ENCODE peak calls at places on chromosomes 3 and 15, in eight cellular contexts. One of them, this sample, is unnamed.
A peak's percentile ranks its signal among the peaks of the same experiment; 100 is the strongest.

GRCh38 chr15:35533130-35534110 is 12.5 kb downstream of the DPH6 start:
- DNase-seq in A549: no peak
- DNase-seq in left ventricle myocardium inferior: no peak
- DNase-seq in brain microvascular endothelial cell: peak; percentile 5
- DNase-seq in upper lobe of right lung: no peak
- DNase-seq in ovary: no peak
- DNase-seq in small intestine: no peak
- DNase-seq in spleen: no peak
- DNase-seq in this sample: no peak

GRCh38 chr3:184636774-184637316 is 75.0 kb downstream of the MAGEF1 start:
- DNase-seq in A549: peak; percentile 24
- DNase-seq in ovary: no peak
- DNase-seq in upper lobe of right lung: no peak
- DNase-seq in small intestine: no peak
- DNase-seq in brain microvascular endothelial cell: peak; percentile 75
- DNase-seq in left ventricle myocardium inferior: no peak
- DNase-seq in spleen: no peak
- DNase-seq in this sample: peak; percentile 9

GRCh38 chr3:127493924-127494646 is 96.4 kb downstream of the TPRA1 start:
- DNase-seq in left ventricle myocardium inferior: no peak
- DNase-seq in spleen: no peak
- DNase-seq in brain microvascular endothelial cell: no peak
- DNase-seq in ovary: no peak
- DNase-seq in small intestine: no peak
- DNase-seq in upper lobe of right lung: no peak
- DNase-seq in A549: no peak
- DNase-seq in this sample: no peak

GRCh38 chr15:36029606-36030005 is 483.6 kb upstream of the DPH6 start:
- DNase-seq in A549: no peak
- DNase-seq in ovary: no peak
- DNase-seq in brain microvascular endothelial cell: peak; percentile 52
- DNase-seq in small intestine: no peak
- DNase-seq in left ventricle myocardium inferior: no peak
- DNase-seq in upper lobe of right lung: no peak
- DNase-seq in spleen: no peak
- DNase-seq in this sample: no peak

GRCh38 chr3:7204848-7205156 is 343.9 kb downstream of the GRM7 start:
- DNase-seq in brain microvascular endothelial cell: no peak
- DNase-seq in ovary: no peak
- DNase-seq in small intestine: no peak
- DNase-seq in A549: no peak
- DNase-seq in upper lobe of right lung: no peak
- DNase-seq in left ventricle myocardium inferior: no peak
- DNase-seq in spleen: no peak
- DNase-seq in this sample: no peak

GRCh38 chr3:11820540-11821041 is 26.1 kb downstream of the TAMM41 start:
- DNase-seq in upper lobe of right lung: no peak
- DNase-seq in left ventricle myocardium inferior: no peak
- DNase-seq in A549: peak; percentile 5
- DNase-seq in small intestine: no peak
- DNase-seq in spleen: no peak
- DNase-seq in brain microvascular endothelial cell: peak; percentile 12
- DNase-seq in ovary: no peak
- DNase-seq in this sample: no peak

GRCh38 chr3:140377644-140378043 is 300.2 kb upstream of the TRIM42 start:
- DNase-seq in spleen: no peak
- DNase-seq in brain microvascular endothelial cell: no peak
- DNase-seq in small intestine: no peak
- DNase-seq in A549: no peak
- DNase-seq in ovary: no peak
- DNase-seq in upper lobe of right lung: no peak
- DNase-seq in left ventricle myocardium inferior: no peak
- DNase-seq in this sample: no peak

GRCh38 chr15:27086146-27086545 is 115.2 kb downstream of the GABRG3 start:
- DNase-seq in spleen: no peak
- DNase-seq in ovary: no peak
- DNase-seq in brain microvascular endothelial cell: no peak
- DNase-seq in left ventricle myocardium inferior: no peak
- DNase-seq in upper lobe of right lung: no peak
- DNase-seq in A549: no peak
- DNase-seq in small intestine: no peak
- DNase-seq in this sample: no peak

GRCh38 chr15:71080166-71080565 is 35.1 kb upstream of the THSD4 start:
- DNase-seq in spleen: no peak
- DNase-seq in left ventricle myocardium inferior: no peak
- DNase-seq in ovary: no peak
- DNase-seq in small intestine: no peak
- DNase-seq in brain microvascular endothelial cell: no peak
- DNase-seq in upper lobe of right lung: no peak
- DNase-seq in A549: no peak
- DNase-seq in this sample: no peak

GRCh38 chr3:16297991-16298885 is 33.2 kb downstream of the OXNAD1 start:
- DNase-seq in upper lobe of right lung: no peak
- DNase-seq in ovary: no peak
- DNase-seq in spleen: no peak
- DNase-seq in brain microvascular endothelial cell: no peak
- DNase-seq in A549: no peak
- DNase-seq in left ventricle myocardium inferior: no peak
- DNase-seq in small intestine: no peak
- DNase-seq in this sample: no peak

GRCh38 chr3:138898708-138899107 is 48.2 kb downstream of the FOXL2 start:
- DNase-seq in upper lobe of right lung: no peak
- DNase-seq in ovary: no peak
- DNase-seq in brain microvascular endothelial cell: no peak
- DNase-seq in spleen: no peak
- DNase-seq in small intestine: peak; percentile 9
- DNase-seq in left ventricle myocardium inferior: no peak
- DNase-seq in A549: no peak
- DNase-seq in this sample: no peak

GRCh38 chr3:52240059-52240885 is 1.3 kb upstream of the TWF2 start:
- DNase-seq in left ventricle myocardium inferior: peak; percentile 31
- DNase-seq in small intestine: peak; percentile 46
- DNase-seq in brain microvascular endothelial cell: peak; percentile 88
- DNase-seq in A549: peak; percentile 49
- DNase-seq in ovary: peak; percentile 76
- DNase-seq in spleen: peak; percentile 69
- DNase-seq in upper lobe of right lung: peak; percentile 67
- DNase-seq in this sample: peak; percentile 77

GRCh38 chr3:120450914-120451669 is at the start of gene FSTL1:
- DNase-seq in upper lobe of right lung: peak; percentile 62
- DNase-seq in ovary: peak; percentile 74
- DNase-seq in small intestine: no peak
- DNase-seq in A549: no peak
- DNase-seq in spleen: peak; percentile 75
- DNase-seq in brain microvascular endothelial cell: no peak
- DNase-seq in left ventricle myocardium inferior: peak; percentile 76
- DNase-seq in this sample: peak; percentile 70

GRCh38 chr3:188900421-188900941 is 271.3 kb upstream of the TPRG1 start:
- DNase-seq in upper lobe of right lung: no peak
- DNase-seq in ovary: no peak
- DNase-seq in A549: peak; percentile 4
- DNase-seq in left ventricle myocardium inferior: no peak
- DNase-seq in small intestine: no peak
- DNase-seq in spleen: no peak
- DNase-seq in brain microvascular endothelial cell: peak; percentile 53
- DNase-seq in this sample: no peak

GRCh38 chr3:87987952-87988351 is 70.9 kb downstream of the CGGBP1 start:
- DNase-seq in small intestine: no peak
- DNase-seq in upper lobe of right lung: no peak
- DNase-seq in ovary: no peak
- DNase-seq in brain microvascular endothelial cell: peak; percentile 42
- DNase-seq in spleen: no peak
- DNase-seq in A549: peak; percentile 17
- DNase-seq in left ventricle myocardium inferior: no peak
- DNase-seq in this sample: no peak

GRCh38 chr15:67251318-67251717 is 3.1 kb downstream of the AAGAB start:
- DNase-seq in A549: no peak
- DNase-seq in left ventricle myocardium inferior: no peak
- DNase-seq in upper lobe of right lung: no peak
- DNase-seq in small intestine: no peak
- DNase-seq in spleen: no peak
- DNase-seq in ovary: no peak
- DNase-seq in brain microvascular endothelial cell: no peak
- DNase-seq in this sample: no peak

GRCh38 chr15:80076321-80077318 is 17.1 kb downstream of the ZFAND6 start:
- DNase-seq in small intestine: peak; percentile 64
- DNase-seq in brain microvascular endothelial cell: no peak
- DNase-seq in A549: no peak
- DNase-seq in ovary: no peak
- DNase-seq in spleen: no peak
- DNase-seq in left ventricle myocardium inferior: no peak
- DNase-seq in upper lobe of right lung: no peak
- DNase-seq in this sample: no peak

GRCh38 chr3:149459491-149460057 is 14.9 kb upstream of the TM4SF4 start:
- DNase-seq in brain microvascular endothelial cell: no peak
- DNase-seq in A549: no peak
- DNase-seq in spleen: no peak
- DNase-seq in upper lobe of right lung: no peak
- DNase-seq in left ventricle myocardium inferior: no peak
- DNase-seq in ovary: no peak
- DNase-seq in small intestine: peak; percentile 75
- DNase-seq in this sample: no peak

GRCh38 chr3:55458398-55458797 is 28.7 kb downstream of the WNT5A start:
- DNase-seq in small intestine: no peak
- DNase-seq in brain microvascular endothelial cell: no peak
- DNase-seq in A549: no peak
- DNase-seq in ovary: no peak
- DNase-seq in left ventricle myocardium inferior: no peak
- DNase-seq in upper lobe of right lung: no peak
- DNase-seq in spleen: no peak
- DNase-seq in this sample: no peak

GRCh38 chr3:14482271-14482721 is 57.8 kb downstream of the GRIP2 start:
- DNase-seq in upper lobe of right lung: no peak
- DNase-seq in brain microvascular endothelial cell: no peak
- DNase-seq in small intestine: no peak
- DNase-seq in left ventricle myocardium inferior: peak; percentile 40
- DNase-seq in ovary: peak; percentile 84
- DNase-seq in A549: no peak
- DNase-seq in spleen: peak; percentile 74
- DNase-seq in this sample: peak; percentile 30

GRCh38 chr3:115819785-115820384 is 196.6 kb downstream of the GAP43 start:
- DNase-seq in brain microvascular endothelial cell: peak; percentile 81
- DNase-seq in small intestine: peak; percentile 72
- DNase-seq in upper lobe of right lung: no peak
- DNase-seq in A549: peak; percentile 82
- DNase-seq in spleen: no peak
- DNase-seq in ovary: peak; percentile 75
- DNase-seq in left ventricle myocardium inferior: peak; percentile 20
- DNase-seq in this sample: peak; percentile 38

GRCh38 chr3:31364711-31365110 is 168.0 kb upstream of the STT3B start:
- DNase-seq in small intestine: no peak
- DNase-seq in spleen: no peak
- DNase-seq in A549: no peak
- DNase-seq in brain microvascular endothelial cell: peak; percentile 72
- DNase-seq in ovary: no peak
- DNase-seq in left ventricle myocardium inferior: no peak
- DNase-seq in upper lobe of right lung: no peak
- DNase-seq in this sample: no peak

DNA sequence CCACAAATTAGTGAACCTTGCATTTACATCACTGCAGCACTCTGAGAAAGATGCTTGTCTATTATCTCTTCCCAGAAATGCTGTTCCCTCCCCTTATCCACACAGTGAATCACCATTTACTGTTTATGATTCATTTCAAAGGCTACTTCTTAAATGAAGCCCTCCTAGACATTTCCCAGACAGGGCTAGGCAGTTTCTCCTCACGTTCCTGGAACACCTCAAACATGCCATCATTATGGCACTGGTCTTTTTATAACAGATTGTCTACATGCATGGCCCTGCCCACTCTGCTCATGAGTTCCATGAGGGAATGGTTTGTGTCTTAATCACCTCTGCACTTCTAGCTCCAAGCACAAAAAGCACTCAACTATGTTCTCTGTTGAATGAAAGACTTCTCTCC is 32.2 kb upstream of the TM2D3 start:
- DNase-seq in spleen: no peak
- DNase-seq in left ventricle myocardium inferior: no peak
- DNase-seq in small intestine: no peak
- DNase-seq in upper lobe of right lung: no peak
- DNase-seq in brain microvascular endothelial cell: peak; percentile 86
- DNase-seq in A549: peak; percentile 89
- DNase-seq in ovary: no peak
- DNase-seq in this sample: no peak
- H3K4me3 ChIP-seq in spleen: no peak overlapping the region
- H3K4me3 ChIP-seq in left ventricle myocardium inferior: no peak overlapping the region
- H3K4me3 ChIP-seq in small intestine: no peak overlapping the region
- H3K4me3 ChIP-seq in upper lobe of right lung: no peak overlapping the region
- H3K4me3 ChIP-seq in brain microvascular endothelial cell: no peak overlapping the region
- H3K4me3 ChIP-seq in A549: no peak overlapping the region
- H3K4me3 ChIP-seq in ovary: no peak overlapping the region
- H3K4me3 ChIP-seq in this sample: no peak overlapping the region

GRCh38 chr15:29870495-29871151 is 48.4 kb upstream of the TJP1 start:
- DNase-seq in spleen: no peak
- DNase-seq in A549: no peak
- DNase-seq in ovary: peak; percentile 56
- DNase-seq in upper lobe of right lung: no peak
- DNase-seq in small intestine: no peak
- DNase-seq in brain microvascular endothelial cell: no peak
- DNase-seq in left ventricle myocardium inferior: peak; percentile 62
- DNase-seq in this sample: peak; percentile 57
- H3K4me3 ChIP-seq in spleen: no peak overlapping the region
- H3K4me3 ChIP-seq in A549: no peak overlapping the region
- H3K4me3 ChIP-seq in ovary: peak overlapping the region; percentile 1
- H3K4me3 ChIP-seq in upper lobe of right lung: no peak overlapping the region
- H3K4me3 ChIP-seq in small intestine: no peak overlapping the region
- H3K4me3 ChIP-seq in brain microvascular endothelial cell: no peak overlapping the region
- H3K4me3 ChIP-seq in left ventricle myocardium inferior: peak overlapping the region; percentile 29
- H3K4me3 ChIP-seq in this sample: peak overlapping the region; percentile 12

GRCh38 chr3:61155701-61156292 is 95.5 kb downstream of the FHIT start:
- DNase-seq in spleen: no peak
- DNase-seq in ovary: no peak
- DNase-seq in upper lobe of right lung: no peak
- DNase-seq in brain microvascular endothelial cell: no peak
- DNase-seq in small intestine: no peak
- DNase-seq in left ventricle myocardium inferior: no peak
- DNase-seq in A549: no peak
- DNase-seq in this sample: no peak
- H3K4me3 ChIP-seq in spleen: no peak overlapping the region
- H3K4me3 ChIP-seq in ovary: no peak overlapping the region
- H3K4me3 ChIP-seq in upper lobe of right lung: no peak overlapping the region
- H3K4me3 ChIP-seq in brain microvascular endothelial cell: no peak overlapping the region
- H3K4me3 ChIP-seq in small intestine: no peak overlapping the region
- H3K4me3 ChIP-seq in left ventricle myocardium inferior: no peak overlapping the region
- H3K4me3 ChIP-seq in A549: no peak overlapping the region
- H3K4me3 ChIP-seq in this sample: no peak overlapping the region

DNA sequence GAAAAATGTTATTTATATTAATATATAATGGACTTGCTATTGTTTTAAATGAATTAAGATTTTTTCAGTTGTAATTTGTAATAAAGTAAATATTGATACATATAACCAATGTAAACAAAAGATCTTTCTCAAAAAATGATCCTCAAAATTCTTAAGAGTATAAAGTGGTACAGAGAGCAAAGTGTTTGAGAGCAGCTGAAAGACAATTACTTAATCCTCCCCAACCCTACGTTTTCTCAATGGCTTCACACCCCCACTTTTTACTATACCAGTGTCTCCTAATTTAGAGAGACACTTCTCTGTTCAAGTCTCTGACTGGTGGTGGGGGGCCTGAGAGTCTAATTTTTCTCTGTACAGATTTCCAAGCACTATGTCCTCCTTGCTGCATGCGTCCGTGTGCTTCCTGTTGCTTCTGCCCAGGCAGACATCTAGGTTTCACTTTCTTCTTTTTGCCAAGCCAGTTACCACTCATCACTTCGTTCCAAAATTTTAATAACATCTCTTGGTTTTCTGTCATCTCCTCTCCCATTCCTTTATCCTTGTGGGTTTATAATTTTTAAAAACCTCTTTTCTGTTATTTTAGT is 276.3 kb upstream of the DNAJC19 start:
- DNase-seq in upper lobe of right lung: no peak
- DNase-seq in spleen: no peak
- DNase-seq in brain microvascular endothelial cell: no peak
- DNase-seq in ovary: no peak
- DNase-seq in left ventricle myocardium inferior: no peak
- DNase-seq in small intestine: no peak
- DNase-seq in A549: no peak
- DNase-seq in this sample: no peak
- H3K4me3 ChIP-seq in upper lobe of right lung: peak overlapping the region; percentile 15
- H3K4me3 ChIP-seq in spleen: no peak overlapping the region
- H3K4me3 ChIP-seq in brain microvascular endothelial cell: peak overlapping the region; percentile 20
- H3K4me3 ChIP-seq in ovary: no peak overlapping the region
- H3K4me3 ChIP-seq in left ventricle myocardium inferior: no peak overlapping the region
- H3K4me3 ChIP-seq in small intestine: no peak overlapping the region
- H3K4me3 ChIP-seq in A549: no peak overlapping the region
- H3K4me3 ChIP-seq in this sample: no peak overlapping the region